ENCODE peak calls at places on chromosomes 3 and 15, in eight cellular contexts. L, Y, I, M, H, O, F and N are unnamed samples.

GRCh38 chr3:8653800-8654408 is 9.3 kb upstream of the SSUH2 start:
- DNase-seq in F (peak; percentile 38), H (no peak), I (no peak), L (no peak), Y (no peak), M (no peak), O (no peak), N (no peak)

GRCh38 chr3:114498779-114499370 is 205.0 kb downstream of the TIGIT start:
- DNase-seq in Y (peak; percentile 12), I (peak; percentile 74), H (no peak), L (peak; percentile 19), F (peak; percentile 96), O (no peak), M (no peak), N (no peak)

GRCh38 chr3:24615177-24615576 is 120.5 kb upstream of the THRB start:
- DNase-seq in L (no peak), H (no peak), Y (no peak), O (no peak), I (no peak), F (no peak), M (no peak), N (no peak)

GRCh38 chr3:119322021-119322522 is 27.9 kb downstream of the ARHGAP31 start:
- DNase-seq in L (no peak), O (peak; percentile 7), M (no peak), H (no peak), Y (no peak), I (no peak), F (peak; percentile 66), N (no peak)

GRCh38 chr3:178880274-178880673 is 191.3 kb downstream of the ZMAT3 start:
- DNase-seq in H (no peak), O (no peak), L (no peak), F (no peak), I (no peak), Y (no peak), M (no peak), N (no peak)

GRCh38 chr15:71231678-71232224 is 116.5 kb downstream of the THSD4 start:
- DNase-seq in M (no peak), L (no peak), O (no peak), F (no peak), I (peak; percentile 70), H (no peak), Y (no peak), N (no peak)

GRCh38 chr3:111227216-111227615 is 155.6 kb downstream of the NECTIN3 start:
- DNase-seq in L (no peak), H (no peak), M (no peak), I (peak; percentile 13), F (peak; percentile 94), O (no peak), Y (no peak), N (no peak)

GRCh38 chr15:63090502-63091286 is 31.0 kb upstream of the LACTB start:
- DNase-seq in Y (no peak), I (no peak), F (no peak), H (no peak), L (no peak), M (no peak), O (no peak), N (no peak)

GRCh38 chr3:105369501-105370371 is 3.0 kb downstream of the ALCAM start:
- DNase-seq in Y (peak; percentile 18), H (peak; percentile 74), M (peak; percentile 36), I (peak; percentile 82), F (peak; percentile 79), O (peak; percentile 51), L (peak; percentile 76), N (peak; percentile 81)

GRCh38 chr15:63210151-63211051 is 21.0 kb downstream of the RAB8B start:
- DNase-seq in O (no peak), H (no peak), I (peak; percentile 77), L (peak; percentile 41), Y (no peak), F (no peak), M (no peak), N (no peak)

GRCh38 chr3:127033171-127033570 is 50.3 kb downstream of the PLXNA1 start:
- DNase-seq in M (no peak), I (no peak), H (no peak), Y (no peak), O (no peak), L (no peak), F (no peak), N (no peak)

GRCh38 chr3:85161544-85161943 is 202.8 kb downstream of the CADM2 start:
- DNase-seq in M (no peak), H (peak; percentile 62), Y (peak; percentile 8), O (no peak), I (no peak), F (peak; percentile 89), L (no peak), N (no peak)

GRCh38 chr3:15405448-15406050 is 21.8 kb downstream of the METTL6 start:
- DNase-seq in O (peak; percentile 49), L (no peak), M (no peak), H (no peak), Y (no peak), F (peak; percentile 57), I (peak; percentile 70), N (no peak)

GRCh38 chr15:35514759-35515158 is 31.2 kb downstream of the DPH6 start:
- DNase-seq in L (no peak), O (no peak), I (no peak), Y (no peak), H (no peak), M (no peak), F (no peak), N (no peak)

GRCh38 chr15:45162771-45163507 is 24.8 kb downstream of the SHF start:
- DNase-seq in F (peak; percentile 82), O (peak; percentile 41), L (peak; percentile 69), H (peak; percentile 80), M (peak; percentile 60), Y (peak; percentile 62), I (peak; percentile 81), N (peak; percentile 80)

GRCh38 chr3:10950476-10951294 is 41.9 kb upstream of the SLC6A1 start:
- DNase-seq in Y (no peak), L (peak; percentile 45), F (peak; percentile 46), H (no peak), O (no peak), I (peak; percentile 36), M (no peak), N (peak; percentile 65)

GRCh38 chr3:195239121-195239520 is 31.8 kb downstream of the XXYLT1 start:
- DNase-seq in F (no peak), I (no peak), Y (no peak), M (no peak), O (no peak), L (no peak), H (no peak), N (no peak)

GRCh38 chr15:38878026-38878425 is 313.4 kb upstream of the RASGRP1 start:
- DNase-seq in Y (no peak), I (no peak), L (no peak), O (no peak), H (no peak), M (no peak), F (no peak), N (no peak)

GRCh38 chr3:133238015-133238414 is 161.8 kb upstream of the BFSP2 start:
- DNase-seq in M (no peak), I (no peak), L (no peak), O (no peak), H (no peak), Y (no peak), F (no peak), N (no peak)

GRCh38 chr3:171135536-171135935 is 109.0 kb upstream of the SLC2A2 start:
- DNase-seq in H (no peak), O (no peak), F (peak; percentile 40), I (peak; percentile 63), L (no peak), M (no peak), Y (no peak), N (no peak)

GRCh38 chr3:120284702-120285507 is at the start of gene GPR156:
- DNase-seq in I (no peak), M (no peak), H (no peak), F (no peak), L (no peak), O (no peak), Y (no peak), N (no peak)

GRCh38 chr15:25869696-25870095 is 6.6 kb upstream of the ATP10A start:
- DNase-seq in O (no peak), H (no peak), Y (no peak), I (no peak), F (no peak), M (no peak), L (no peak), N (no peak)

GRCh38 chr15:59172289-59172901 is 34.2 kb upstream of the LDHAL6B start:
- DNase-seq in L (no peak), M (no peak), Y (no peak), I (no peak), F (no peak), H (no peak), O (no peak), N (no peak)

GRCh38 chr15:86135030-86135429 is 55.4 kb downstream of the AGBL1 start:
- DNase-seq in O (no peak), H (peak; percentile 7), M (no peak), I (no peak), F (no peak), Y (no peak), L (no peak), N (no peak)

GRCh38 chr3:40336511-40337135 is 27.1 kb downstream of the EIF1B start:
- DNase-seq in O (no peak), H (no peak), L (no peak), F (no peak), I (no peak), M (no peak), Y (no peak), N (no peak)

GRCh38 chr3:192229866-192230265 is 497.5 kb downstream of the FGF12 start:
- DNase-seq in Y (no peak), F (peak; percentile 69), L (no peak), I (no peak), O (no peak), H (no peak), M (no peak), N (no peak)

GRCh38 chr3:45497963-45498362 is 96.6 kb upstream of the LIMD1 start:
- DNase-seq in Y (no peak), O (peak; percentile 83), I (peak; percentile 33), H (no peak), L (no peak), F (no peak), M (no peak), N (no peak)

GRCh38 chr15:89221543-89221942 is at the start of gene RLBP1:
- DNase-seq in M (no peak), O (no peak), I (no peak), H (no peak), F (no peak), L (peak; percentile 21), Y (no peak), N (peak; percentile 35)

GRCh38 chr15:64699767-64700388 is 75.5 kb downstream of the RBPMS2 start:
- DNase-seq in I (peak; percentile 79), F (no peak), O (no peak), Y (no peak), L (no peak), M (no peak), H (no peak), N (no peak)

GRCh38 chr15:74505837-74506514 is 35.0 kb upstream of the ARID3B start:
- DNase-seq in Y (no peak), H (no peak), I (no peak), M (no peak), L (no peak), F (peak; percentile 85), O (no peak), N (no peak)

GRCh38 chr3:71195492-71195891 is 388.0 kb downstream of the FOXP1 start:
- DNase-seq in H (no peak), O (no peak), Y (peak; percentile 11), M (no peak), I (peak; percentile 61), L (no peak), F (peak; percentile 50), N (no peak)

GRCh38 chr15:55256281-55257013 is 33.2 kb downstream of the RAB27A start:
- DNase-seq in O (no peak), L (no peak), M (no peak), F (no peak), H (no peak), Y (no peak), I (no peak), N (no peak)

GRCh38 chr3:196237203-196237602 is 20.9 kb downstream of the SLC51A start:
- DNase-seq in H (no peak), O (no peak), Y (no peak), M (no peak), L (no peak), F (no peak), I (no peak), N (no peak)

GRCh38 chr3:188218571-188218970 is 64.6 kb downstream of the LPP start:
- DNase-seq in O (no peak), F (no peak), L (no peak), M (no peak), I (no peak), Y (no peak), H (no peak), N (no peak)